ENCODE peak calls at places on chromosomes 5 and 9, in nine cellular contexts. J, I, F, C, D, T, R, E and U are unnamed samples.

GRCh38 chr5:129945031-129945430 is 40.8 kb downstream of the CHSY3 start:
- DNase-seq in I (no peak), D (no peak), T (no peak), R (peak; percentile 3), J (no peak), C (no peak), F (no peak), E (no peak), U (no peak)

GRCh38 chr5:122022966-122023365 is 55.1 kb downstream of the LOX start:
- DNase-seq in C (no peak), D (no peak), R (no peak), T (no peak), J (no peak), E (no peak), F (no peak), I (no peak), U (no peak)

GRCh38 chr5:57600321-57600720 is 117.7 kb upstream of the ACTBL2 start:
- DNase-seq in R (no peak), D (no peak), F (no peak), J (no peak), E (no peak), I (no peak), C (no peak), T (no peak), U (no peak)

GRCh38 chr5:80269991-80270438 is 14.2 kb upstream of the SERINC5 start:
- DNase-seq in I (no peak), D (no peak), E (no peak), J (no peak), C (no peak), T (no peak), F (no peak), R (no peak), U (no peak)

GRCh38 chr5:79236364-79236969 is 536 bp downstream of the JMY start:
- DNase-seq in I (no peak), T (peak; percentile 56), C (no peak), D (peak; percentile 65), E (peak; percentile 49), R (no peak), J (no peak), F (no peak), U (no peak)

GRCh38 chr5:139392678-139393496 is 2.0 kb downstream of the PROB1 start:
- DNase-seq in J (peak; percentile 45), E (peak; percentile 85), T (no peak), D (peak; percentile 76), I (peak; percentile 66), R (no peak), F (peak; percentile 67), C (no peak), U (no peak)

GRCh38 chr9:89452561-89452960 is 45.4 kb downstream of the SEMA4D start:
- DNase-seq in J (no peak), T (no peak), D (no peak), E (no peak), F (no peak), R (no peak), C (no peak), I (no peak), U (no peak)

GRCh38 chr5:160792281-160792680 is 59.7 kb downstream of the ATP10B start:
- DNase-seq in T (no peak), D (no peak), F (no peak), R (no peak), E (no peak), C (no peak), J (no peak), I (no peak), U (no peak)

GRCh38 chr5:68369436-68370125 is 154.0 kb downstream of the PIK3R1 start:
- DNase-seq in T (no peak), C (peak; percentile 39), R (no peak), F (no peak), I (no peak), E (no peak), D (no peak), J (no peak), U (no peak)

GRCh38 chr5:121366515-121366914 is 485.2 kb upstream of the FTMT start:
- DNase-seq in R (peak; percentile 16), I (no peak), T (no peak), E (peak; percentile 49), J (no peak), D (no peak), C (no peak), F (no peak), U (no peak)

GRCh38 chr5:64678400-64678799 is 11.9 kb upstream of the SHISAL2B start:
- DNase-seq in E (no peak), R (no peak), C (no peak), J (no peak), T (no peak), I (no peak), D (no peak), F (no peak), U (no peak)

GRCh38 chr9:38185647-38186371 is 116.8 kb upstream of the SHB start:
- DNase-seq in I (no peak), T (no peak), E (no peak), J (no peak), D (no peak), R (no peak), C (no peak), F (no peak), U (no peak)

GRCh38 chr9:113926211-113926610 is 50.1 kb downstream of the ZNF618 start:
- DNase-seq in I (no peak), D (no peak), T (no peak), J (no peak), E (no peak), C (no peak), R (no peak), F (no peak), U (no peak)
- H3K9me3 ChIP-seq in I (no peaks in the 10 kb centered on the region), D (peaks cover 35% of the 10 kb centered on the region), T (no peaks in the 10 kb centered on the region), J (peaks cover 9% of the 10 kb centered on the region), E (peaks cover 37% of the 10 kb centered on the region), C (peaks cover 28% of the 10 kb centered on the region), R (peaks cover 17% of the 10 kb centered on the region), F (no peaks in the 10 kb centered on the region), U (peaks cover 27% of the 10 kb centered on the region)

GRCh38 chr5:526456-527088 is 2.3 kb upstream of the SLC9A3 start:
- DNase-seq in F (no peak), E (no peak), C (no peak), R (no peak), I (no peak), T (no peak), J (no peak), D (no peak), U (no peak)

GRCh38 chr5:530001-530400 is 5.8 kb upstream of the SLC9A3 start:
- DNase-seq in E (no peak), C (no peak), J (no peak), D (no peak), R (no peak), T (no peak), F (no peak), I (no peak), U (no peak)

GRCh38 chr5:530556-530955 is 6.3 kb upstream of the SLC9A3 start:
- DNase-seq in R (no peak), D (no peak), J (no peak), I (no peak), C (no peak), F (no peak), E (no peak), T (no peak), U (no peak)

GRCh38 chr5:527646-528591 is 3.7 kb upstream of the SLC9A3 start:
- DNase-seq in R (no peak), J (no peak), F (no peak), E (no peak), C (no peak), T (no peak), D (no peak), I (no peak), U (no peak)

DNA sequence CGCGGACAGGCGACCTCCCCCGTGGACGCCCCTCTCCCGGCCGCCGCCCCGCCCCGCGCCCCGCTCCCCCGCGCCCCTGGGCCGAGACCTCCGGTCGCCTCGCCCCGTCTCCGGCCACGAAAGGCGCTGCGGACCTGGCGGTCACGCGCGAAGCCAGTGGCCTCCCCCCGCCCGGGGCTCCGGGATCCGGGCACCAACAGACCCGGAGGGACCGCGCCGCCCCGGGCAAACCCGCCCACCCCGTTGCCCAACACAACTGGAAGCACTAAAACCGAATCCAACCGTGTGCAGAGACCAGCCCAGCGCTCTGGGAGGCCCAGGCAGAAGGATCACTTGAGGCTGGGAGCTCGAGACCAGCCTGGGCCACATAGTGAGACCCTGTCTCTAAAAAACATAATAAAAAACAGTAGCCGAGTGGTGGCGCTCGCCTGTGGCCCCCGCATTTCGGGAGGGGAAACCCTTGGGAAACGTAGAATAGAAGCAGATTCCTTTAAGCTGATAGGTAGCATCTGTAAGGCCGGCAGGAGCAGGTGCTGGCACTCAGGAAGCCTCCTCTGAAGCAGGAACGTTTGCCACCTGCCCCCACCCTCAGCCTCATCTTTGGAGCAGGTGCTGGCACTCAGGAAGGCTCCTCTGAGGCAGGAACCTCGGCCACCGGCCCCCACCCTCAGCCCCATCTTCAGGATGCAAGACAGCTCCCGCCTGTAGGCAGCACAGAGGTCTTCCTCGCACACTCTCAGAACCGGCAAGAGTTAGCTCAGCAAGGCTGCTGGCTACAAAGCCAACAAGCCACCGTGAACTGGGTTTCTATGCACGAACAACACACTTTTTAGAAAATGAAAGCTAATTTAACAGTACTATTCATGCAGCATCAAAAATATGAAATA is 4.6 kb upstream of the SLC9A3 start:
- DNase-seq in D (no peak), C (no peak), F (no peak), R (no peak), J (no peak), T (no peak), E (no peak), I (no peak), U (no peak)
- H3K4me3 ChIP-seq in D (no peak overlapping the region), C (no peak overlapping the region), F (no peak overlapping the region), R (no peak overlapping the region), J (no peak overlapping the region), T (no peak overlapping the region), E (no peak overlapping the region), I (no peak overlapping the region), U (peak overlapping the region; percentile 4)

GRCh38 chr5:141236516-141237313 is 8.5 kb upstream of the PCDHB15 start:
- DNase-seq in F (no peak), E (no peak), T (no peak), D (no peak), J (no peak), R (no peak), C (no peak), I (no peak), U (no peak)

GRCh38 chr5:141245250-141245717 is at the start of gene PCDHB15:
- DNase-seq in T (peak; percentile 11), C (no peak), J (no peak), R (no peak), F (no peak), I (no peak), E (peak; percentile 17), D (no peak), U (no peak)

DNA sequence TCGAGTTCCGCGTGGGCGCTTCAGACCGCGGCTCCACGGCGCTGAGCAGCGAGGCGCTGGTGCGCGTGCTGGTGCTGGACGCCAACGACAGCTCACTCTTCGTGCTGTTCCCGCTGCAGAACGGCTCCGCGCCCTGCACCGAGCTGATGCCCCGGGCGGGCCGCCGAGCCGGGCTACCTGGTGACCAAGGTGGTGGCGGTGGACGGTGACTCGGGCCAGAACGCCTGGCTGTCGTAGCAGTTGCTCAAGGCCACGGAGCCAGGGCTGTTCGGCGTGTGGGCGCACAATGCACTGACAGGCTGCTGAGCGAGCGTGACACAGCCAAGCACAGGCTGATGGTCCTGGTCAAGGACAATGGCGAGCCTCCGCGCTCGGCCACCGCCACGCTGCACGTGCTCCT is 3.7 kb upstream of the PCDHB15 start:
- DNase-seq in E (no peak), D (no peak), C (no peak), F (no peak), R (no peak), I (no peak), J (no peak), T (no peak), U (no peak)
- H3K9me3 ChIP-seq in E (peaks cover 44% of the 10 kb centered on the region), D (peaks cover 99% of the 10 kb centered on the region), C (peaks cover 100% of the 10 kb centered on the region), F (no peaks in the 10 kb centered on the region), R (peaks cover 39% of the 10 kb centered on the region), I (peaks cover 3% of the 10 kb centered on the region), J (peaks cover 83% of the 10 kb centered on the region), T (no peaks in the 10 kb centered on the region), U (peaks cover 100% of the 10 kb centered on the region)

GRCh38 chr9:121357011-121357410 is 13.0 kb downstream of the STOM start:
- DNase-seq in F (no peak), T (no peak), E (no peak), C (no peak), I (no peak), D (no peak), J (no peak), R (no peak), U (no peak)
- H3K4me3 ChIP-seq in F (no peak overlapping the region), T (no peak overlapping the region), E (no peak overlapping the region), C (no peak overlapping the region), I (peak overlapping the region; percentile 17), D (no peak overlapping the region), J (no peak overlapping the region), R (no peak overlapping the region), U (no peak overlapping the region)